ENCODE peak calls at places on chromosomes 2 and 18, in six cellular contexts. P is mesenchymal stem cell, Q is IMR-90, O is neuronal stem cell, I is H1, G is H9. M is an unnamed sample.

GRCh38 chr2:97355887-97356286 is 233.8 kb downstream of the ANKRD36B start:
- DNase-seq in P (no peak), Q (no peak), O (no peak), I (no peak), G (peak; percentile 51), M (peak; percentile 50)

GRCh38 chr2:241818943-241819270 is 9.9 kb downstream of the NEU4 start:
- DNase-seq in P (no peak), Q (no peak), O (no peak), I (no peak), G (no peak), M (no peak)

GRCh38 chr2:216922170-216922780 is 62.4 kb upstream of the TNP1 start:
- DNase-seq in P (no peak), Q (no peak), O (no peak), I (no peak), G (no peak), M (no peak)

GRCh38 chr18:79605481-79605880 is 74.1 kb upstream of the CTDP1 start:
- DNase-seq in P (no peak), Q (no peak), O (no peak), I (no peak), G (no peak), M (no peak)

GRCh38 chr2:99883356-99883867 is 259.0 kb downstream of the AFF3 start:
- DNase-seq in P (no peak), Q (no peak), O (no peak), I (no peak), G (no peak), M (no peak)

GRCh38 chr2:66576381-66577330 is 141.7 kb downstream of the MEIS1 start:
- DNase-seq in P (peak; percentile 72), Q (peak; percentile 79), O (no peak), I (peak; percentile 75), G (peak; percentile 54), M (peak; percentile 66)

GRCh38 chr2:43853141-43854081 is 14.6 kb downstream of the ABCG8 start:
- DNase-seq in P (no peak), Q (no peak), O (no peak), I (peak; percentile 34), G (no peak), M (no peak)

GRCh38 chr2:145123606-145124005 is 603.7 kb upstream of the ZEB2 start:
- DNase-seq in P (peak; percentile 89), Q (peak; percentile 33), O (no peak), I (no peak), G (no peak), M (no peak)

GRCh38 chr18:22332590-22332989 is 85.1 kb downstream of the CTAGE1 start:
- DNase-seq in P (no peak), Q (no peak), O (no peak), I (peak; percentile 75), G (peak; percentile 82), M (peak; percentile 91)

GRCh38 chr2:45052388-45052928 is 43.2 kb upstream of the SIX2 start:
- DNase-seq in P (no peak), Q (no peak), O (no peak), I (no peak), G (no peak), M (no peak)

GRCh38 chr2:219059375-219059724 is 1.4 kb downstream of the IHH start:
- DNase-seq in P (no peak), Q (no peak), O (no peak), I (peak; percentile 52), G (no peak), M (no peak)

GRCh38 chr18:46425511-46425910 is 231.5 kb downstream of the LOXHD1 start:
- DNase-seq in P (no peak), Q (no peak), O (no peak), I (no peak), G (no peak), M (no peak)

GRCh38 chr2:3801506-3801905 is 98.1 kb downstream of the DCDC2C start:
- DNase-seq in P (no peak), Q (no peak), O (no peak), I (no peak), G (no peak), M (no peak)

GRCh38 chr2:236663267-236663666 is 93.6 kb downstream of the ACKR3 start:
- DNase-seq in P (no peak), Q (no peak), O (no peak), I (no peak), G (no peak), M (no peak)

GRCh38 chr2:96949153-96949520 is 37.2 kb downstream of the FAM178B start:
- DNase-seq in P (no peak), Q (no peak), O (no peak), I (no peak), G (no peak), M (no peak)

GRCh38 chr2:232761301-232761907 is 15.0 kb downstream of the KCNJ13 start:
- DNase-seq in P (peak; percentile 29), Q (peak; percentile 41), O (no peak), I (no peak), G (no peak), M (peak; percentile 44)

GRCh38 chr2:218516614-218517013 is 51.5 kb downstream of the USP37 start:
- DNase-seq in P (peak; percentile 24), Q (peak; percentile 5), O (no peak), I (no peak), G (no peak), M (peak; percentile 32)

GRCh38 chr18:2207294-2207693 is 364.0 kb downstream of the METTL4 start:
- DNase-seq in P (no peak), Q (no peak), O (no peak), I (no peak), G (no peak), M (no peak)

GRCh38 chr2:75021672-75022071 is 63.2 kb downstream of the POLE4 start:
- DNase-seq in P (peak; percentile 50), Q (peak; percentile 80), O (no peak), I (no peak), G (no peak), M (peak; percentile 76)

GRCh38 chr2:43333096-43333655 is 106.8 kb upstream of the ZFP36L2 start:
- DNase-seq in P (no peak), Q (no peak), O (no peak), I (no peak), G (no peak), M (no peak)

GRCh38 chr18:31176531-31176930 is 13.9 kb upstream of the DSC1 start:
- DNase-seq in P (no peak), Q (peak; percentile 2), O (no peak), I (no peak), G (no peak), M (no peak)

GRCh38 chr2:238157506-238158017 is 1.2 kb upstream of the ERFE start:
- DNase-seq in P (no peak), Q (no peak), O (no peak), I (no peak), G (no peak), M (no peak)

GRCh38 chr2:63052411-63053234 is 2.0 kb downstream of the OTX1 start:
- DNase-seq in P (peak; percentile 7), Q (no peak), O (no peak), I (peak; percentile 55), G (peak; percentile 33), M (peak; percentile 18)

GRCh38 chr2:1892529-1893250 is 148.4 kb upstream of the PXDN start:
- DNase-seq in P (no peak), Q (no peak), O (no peak), I (no peak), G (no peak), M (no peak)
- H2BK15ac ChIP-seq in P (no peak overlapping the region), Q (no peak overlapping the region), O (no peak overlapping the region), I (no peak overlapping the region), G (no peak overlapping the region), M (no peak overlapping the region)

DNA sequence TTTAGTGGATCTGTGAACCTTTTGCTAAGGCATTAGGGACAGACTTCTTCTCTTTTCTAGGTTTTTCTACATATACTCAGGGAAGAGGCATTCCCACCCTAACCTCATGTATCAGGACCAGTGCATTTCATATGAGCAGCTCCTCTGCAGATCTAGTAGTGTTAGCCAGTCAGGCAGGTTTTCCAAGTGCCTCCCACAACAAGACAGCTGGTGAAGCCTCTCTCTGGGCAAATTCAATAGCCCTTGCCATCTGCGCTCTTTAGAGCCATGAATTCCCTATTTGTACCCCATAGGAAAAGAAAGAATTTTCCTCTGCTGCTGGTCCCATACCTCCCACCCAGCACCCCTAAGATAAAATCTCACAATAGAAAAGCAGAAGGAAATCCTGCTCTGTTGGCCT is 1354.5 kb upstream of the NRXN1 start:
- DNase-seq in P (no peak), Q (no peak), O (no peak), I (no peak), G (no peak), M (peak; percentile 8)
- H2BK15ac ChIP-seq in P (no peak overlapping the region), Q (no peak overlapping the region), O (no peak overlapping the region), I (no peak overlapping the region), G (no peak overlapping the region), M (no peak overlapping the region)

GRCh38 chr2:9356336-9356735 is 67.0 kb downstream of the ITGB1BP1 start:
- DNase-seq in P (no peak), Q (no peak), O (peak; percentile 8), I (no peak), G (no peak), M (no peak)
- H2BK15ac ChIP-seq in P (no peak overlapping the region), Q (no peak overlapping the region), O (no peak overlapping the region), I (no peak overlapping the region), G (no peak overlapping the region), M (no peak overlapping the region)

DNA sequence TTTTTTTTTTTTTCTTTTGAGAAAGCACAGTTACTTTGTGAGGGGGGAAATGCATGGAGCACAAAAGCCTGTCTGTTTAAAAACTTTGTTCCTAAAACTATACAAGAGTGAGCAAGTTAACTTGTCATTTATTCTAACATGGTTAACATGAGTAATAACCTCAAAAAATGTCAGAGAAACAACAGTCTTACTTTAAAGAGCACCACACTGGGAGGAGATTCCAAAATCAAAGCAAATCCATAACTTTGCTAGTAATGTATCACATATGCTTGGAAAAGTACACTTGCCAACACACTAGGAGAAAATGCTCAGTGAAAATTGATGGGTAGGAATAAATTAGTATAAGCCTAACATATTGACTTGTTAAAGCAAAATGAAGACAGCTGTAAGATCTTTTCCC is 157.1 kb downstream of the PRPF40A start:
- DNase-seq in P (no peak), Q (peak; percentile 77), O (no peak), I (no peak), G (no peak), M (no peak)
- H2BK15ac ChIP-seq in P (no peak overlapping the region), Q (no peak overlapping the region), O (no peak overlapping the region), I (no peak overlapping the region), G (no peak overlapping the region), M (no peak overlapping the region)

GRCh38 chr2:7951490-7951889 is 730.4 kb upstream of the ID2 start:
- DNase-seq in P (no peak), Q (no peak), O (no peak), I (no peak), G (no peak), M (no peak)

GRCh38 chr2:7951001-7951400 is 730.9 kb upstream of the ID2 start:
- DNase-seq in P (no peak), Q (no peak), O (no peak), I (no peak), G (no peak), M (no peak)

GRCh38 chr2:7952046-7952445 is 729.8 kb upstream of the ID2 start:
- DNase-seq in P (no peak), Q (no peak), O (no peak), I (no peak), G (no peak), M (no peak)

GRCh38 chr2:7954223-7954622 is 727.6 kb upstream of the ID2 start:
- DNase-seq in P (no peak), Q (no peak), O (no peak), I (no peak), G (no peak), M (no peak)

DNA sequence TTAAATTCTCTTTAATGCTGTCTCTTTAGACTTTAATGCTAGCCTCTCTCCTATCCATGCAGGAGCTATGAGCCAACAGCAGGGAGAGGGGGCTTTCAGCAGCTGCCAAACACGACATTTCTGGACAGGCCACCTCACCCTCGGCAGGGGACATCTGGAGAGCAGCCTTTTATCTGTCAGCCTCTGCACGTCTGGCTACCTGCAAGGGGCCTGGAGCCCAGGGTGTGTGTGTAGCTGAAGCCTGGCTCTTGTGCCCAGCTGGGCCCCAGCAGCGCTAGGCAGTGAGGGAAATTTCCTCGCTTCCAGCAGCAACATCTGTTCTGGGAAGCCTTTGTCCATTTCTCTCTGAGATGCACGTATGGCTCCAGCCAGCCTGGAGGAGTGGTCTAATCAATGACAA is 728.7 kb upstream of the ID2 start:
- DNase-seq in P (no peak), Q (no peak), O (no peak), I (no peak), G (no peak), M (no peak)
- H2BK15ac ChIP-seq in P (no peak overlapping the region), Q (no peak overlapping the region), O (no peak overlapping the region), I (no peak overlapping the region), G (no peak overlapping the region), M (no peak overlapping the region)

M was measured in mesendoderm.